ENCODE peak calls at places on chromosome 2, in eight cellular contexts. Z is thyroid gland, J is uterus, E is HCT116, K is right lobe of liver, H is endothelial cell of umbilical vein, W is transverse colon, D is breast epithelium. T is an unnamed sample.

GRCh38 chr2:6967301-6967700 is 50.1 kb downstream of the RNF144A start:
- DNase-seq in Z (no peak), J (no peak), E (no peak), K (peak), H (no peak), W (no peak), D (no peak), T (no peak)

GRCh38 chr2:32061973-32062861 is 1.1 kb upstream of the SPAST start:
- DNase-seq in Z (peak), J (peak), E (no peak), K (peak), H (peak), W (peak), D (no peak), T (peak)

GRCh38 chr2:224970311-224970710 is 72.0 kb downstream of the DOCK10 start:
- DNase-seq in Z (no peak), J (no peak), E (no peak), K (no peak), H (no peak), W (no peak), D (no peak), T (no peak)

GRCh38 chr2:191421950-191422349 is 176.7 kb downstream of the MYO1B start:
- DNase-seq in Z (no peak), J (no peak), E (no peak), K (no peak), H (no peak), W (no peak), D (no peak), T (no peak)

GRCh38 chr2:1556776-1557466 is 143.7 kb downstream of the TPO start:
- DNase-seq in Z (peak), J (no peak), E (no peak), K (no peak), H (peak), W (no peak), D (no peak), T (no peak)

GRCh38 chr2:20229322-20230201 is 4.6 kb upstream of the SDC1 start:
- DNase-seq in Z (no peak), J (peak), E (no peak), K (no peak), H (no peak), W (no peak), D (peak), T (no peak)

GRCh38 chr2:23745726-23746105 is 181.2 kb downstream of the ATAD2B start:
- DNase-seq in Z (peak), J (peak), E (no peak), K (peak), H (peak), W (no peak), D (no peak), T (no peak)

GRCh38 chr2:171675810-171676345 is 11.4 kb upstream of the DYNC1I2 start:
- DNase-seq in Z (no peak), J (no peak), E (no peak), K (no peak), H (no peak), W (no peak), D (no peak), T (no peak)

GRCh38 chr2:241798081-241798630 is 10.8 kb upstream of the NEU4 start:
- DNase-seq in Z (peak), J (peak), E (no peak), K (no peak), H (no peak), W (peak), D (no peak), T (no peak)

GRCh38 chr2:20524412-20525040 is 77.7 kb downstream of the RHOB start:
- DNase-seq in Z (peak), J (peak), E (no peak), K (no peak), H (no peak), W (peak), D (no peak), T (peak)

GRCh38 chr2:125696573-125696972 is 959.4 kb upstream of the GYPC start:
- DNase-seq in Z (no peak), J (no peak), E (no peak), K (no peak), H (no peak), W (peak), D (peak), T (no peak)

GRCh38 chr2:168034586-168034985 is 212.8 kb downstream of the STK39 start:
- DNase-seq in Z (no peak), J (no peak), E (no peak), K (no peak), H (no peak), W (no peak), D (no peak), T (no peak)

GRCh38 chr2:54858021-54858681 is 134.7 kb downstream of the EML6 start:
- DNase-seq in Z (no peak), J (no peak), E (no peak), K (no peak), H (no peak), W (no peak), D (no peak), T (no peak)

GRCh38 chr2:221517362-221518121 is 54.6 kb downstream of the EPHA4 start:
- DNase-seq in Z (peak), J (no peak), E (peak), K (no peak), H (peak), W (peak), D (no peak), T (peak)

GRCh38 chr2:54274781-54275242 is 18.8 kb upstream of the TSPYL6 start:
- DNase-seq in Z (no peak), J (no peak), E (no peak), K (no peak), H (no peak), W (no peak), D (no peak), T (no peak)

GRCh38 chr2:24024018-24024417 is 14.1 kb downstream of the MFSD2B start:
- DNase-seq in Z (no peak), J (no peak), E (no peak), K (no peak), H (no peak), W (no peak), D (no peak), T (no peak)

GRCh38 chr2:30655660-30656059 is 151.6 kb downstream of the CAPN13 start:
- DNase-seq in Z (no peak), J (no peak), E (no peak), K (no peak), H (no peak), W (no peak), D (no peak), T (no peak)

GRCh38 chr2:20242727-20243377 is 17.9 kb upstream of the SDC1 start:
- DNase-seq in Z (peak), J (no peak), E (no peak), K (no peak), H (no peak), W (no peak), D (no peak), T (no peak)

GRCh38 chr2:126222316-126222715 is 433.6 kb upstream of the GYPC start:
- DNase-seq in Z (no peak), J (no peak), E (no peak), K (no peak), H (no peak), W (no peak), D (no peak), T (no peak)

GRCh38 chr2:203679401-203679800 is 27.0 kb upstream of the CD28 start:
- DNase-seq in Z (no peak), J (no peak), E (no peak), K (no peak), H (no peak), W (no peak), D (no peak), T (no peak)

GRCh38 chr2:188193230-188193629 is 98.4 kb upstream of the GULP1 start:
- DNase-seq in Z (no peak), J (no peak), E (no peak), K (no peak), H (no peak), W (no peak), D (no peak), T (no peak)

GRCh38 chr2:217797661-217798069 is 205.1 kb downstream of the TNS1 start:
- DNase-seq in Z (peak), J (peak), E (no peak), K (peak), H (no peak), W (no peak), D (no peak), T (peak)

GRCh38 chr2:86368181-86368824 is 30.9 kb upstream of the REEP1 start:
- DNase-seq in Z (peak), J (peak), E (peak), K (no peak), H (peak), W (peak), D (no peak), T (peak)

DNA sequence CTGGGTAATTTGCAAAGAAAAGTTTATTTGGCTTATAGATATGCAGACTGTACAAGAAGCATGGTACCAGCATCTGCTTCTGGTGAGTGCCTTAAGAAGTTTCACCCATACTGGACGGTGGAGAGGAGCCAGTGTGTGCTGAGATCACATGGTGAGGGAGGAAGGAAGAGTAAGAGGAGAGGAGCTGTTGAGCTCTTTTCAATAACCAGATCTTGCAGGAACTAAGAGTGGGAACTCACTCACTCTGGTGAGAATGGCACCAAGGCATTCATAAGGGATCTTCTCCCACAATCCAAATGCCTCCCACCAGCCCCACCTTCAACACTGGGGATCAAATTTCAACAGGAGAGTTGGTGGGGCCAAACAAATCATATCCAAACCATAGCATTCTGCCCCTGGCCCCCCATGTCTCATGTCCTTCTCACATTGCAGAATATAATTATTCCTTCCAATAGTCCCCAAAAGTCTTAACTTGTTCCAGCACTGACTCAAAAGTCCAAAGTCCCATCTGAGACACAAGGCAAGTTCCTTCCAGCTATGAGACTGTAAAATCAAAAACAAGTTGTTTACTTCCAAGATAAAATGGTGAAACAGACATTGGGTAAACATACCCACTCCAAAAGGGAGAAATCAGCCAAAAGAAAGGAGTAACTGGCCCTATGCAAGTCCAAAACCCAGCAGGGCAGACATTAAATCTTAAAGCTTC is 11.7 kb upstream of the TMEM37 start:
- DNase-seq in Z (no peak), J (no peak), E (no peak), K (no peak), H (no peak), W (no peak), D (no peak), T (no peak)
- TF ChIP-seq POLR2A in Z (no peak), J (no peak), E (no peak), K (no peak), H (no peak), W (no peak), D (no peak), T (no peak)

GRCh38 chr2:237858294-237859081 is 935 bp upstream of the RAMP1 start:
- DNase-seq in Z (peak), J (peak), E (no peak), K (peak), H (peak), W (peak), D (no peak), T (peak)
- H3K27ac ChIP-seq in Z (no peak), J (peak), E (peak), K (no peak), H (no peak), W (peak), D (no peak), T (peak)

DNA sequence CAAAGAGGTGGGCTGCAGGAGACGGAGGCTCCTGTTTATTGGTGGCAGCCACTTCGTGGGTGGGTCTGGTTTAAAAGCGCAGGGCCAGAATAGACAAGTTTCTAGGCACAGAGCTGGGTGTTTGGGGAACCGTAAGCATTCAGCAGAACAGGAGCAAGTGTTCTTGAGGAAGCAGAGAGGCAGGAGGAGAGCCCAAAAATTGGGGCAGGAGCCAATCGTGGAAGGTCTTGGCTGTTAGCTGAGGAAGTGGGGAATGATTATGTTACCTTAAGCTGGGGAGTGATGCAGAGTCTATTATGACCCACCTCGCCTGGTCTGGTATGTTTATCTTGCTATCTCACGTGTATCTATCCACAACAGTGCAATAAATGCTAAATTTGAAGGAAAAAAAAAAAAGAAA is 64.3 kb upstream of the ATL2 start:
- DNase-seq in Z (peak), J (no peak), E (no peak), K (no peak), H (no peak), W (no peak), D (no peak), T (no peak)
- H3K4me3 ChIP-seq in Z (no peak), J (no peak), E (no peak), K (no peak), H (no peak), W (no peak), D (no peak), T (no peak)

GRCh38 chr2:214184461-214184860 is 226.4 kb upstream of the VWC2L start:
- DNase-seq in Z (no peak), J (no peak), E (no peak), K (no peak), H (no peak), W (no peak), D (no peak), T (no peak)

GRCh38 chr2:214185546-214185945 is 225.3 kb upstream of the VWC2L start:
- DNase-seq in Z (no peak), J (no peak), E (no peak), K (no peak), H (no peak), W (no peak), D (no peak), T (no peak)

GRCh38 chr2:214180686-214181085 is 230.2 kb upstream of the VWC2L start:
- DNase-seq in Z (no peak), J (no peak), E (no peak), K (no peak), H (no peak), W (no peak), D (no peak), T (no peak)
- TF ChIP-seq POLR2A in Z (no peak), J (no peak), E (no peak), K (no peak), H (no peak), W (no peak), D (no peak), T (no peak)

DNA sequence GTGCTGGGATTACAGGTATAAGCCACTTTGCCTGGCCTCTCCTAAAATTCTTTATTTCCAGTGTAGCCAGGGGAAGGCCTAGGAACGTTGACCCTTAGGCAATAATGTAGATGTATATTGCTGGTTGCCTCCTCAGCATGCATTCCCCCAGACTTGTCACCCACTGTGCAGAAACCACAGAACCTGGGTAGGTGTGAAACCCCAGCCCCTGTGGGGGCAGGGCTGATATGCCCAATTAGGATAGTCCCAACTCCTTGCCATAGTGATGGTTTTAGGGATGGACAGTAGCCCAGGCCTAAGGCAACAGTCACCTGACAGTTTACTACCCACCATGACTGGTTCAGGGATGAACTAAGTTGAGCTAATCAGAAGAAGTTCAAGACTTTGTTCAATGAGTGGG is 57.7 kb downstream of the TMEM247 start:
- DNase-seq in Z (no peak), J (no peak), E (no peak), K (no peak), H (no peak), W (no peak), D (no peak), T (no peak)
- H3K27ac ChIP-seq in Z (no peak), J (peak), E (no peak), K (no peak), H (no peak), W (no peak), D (no peak), T (no peak)

DNA sequence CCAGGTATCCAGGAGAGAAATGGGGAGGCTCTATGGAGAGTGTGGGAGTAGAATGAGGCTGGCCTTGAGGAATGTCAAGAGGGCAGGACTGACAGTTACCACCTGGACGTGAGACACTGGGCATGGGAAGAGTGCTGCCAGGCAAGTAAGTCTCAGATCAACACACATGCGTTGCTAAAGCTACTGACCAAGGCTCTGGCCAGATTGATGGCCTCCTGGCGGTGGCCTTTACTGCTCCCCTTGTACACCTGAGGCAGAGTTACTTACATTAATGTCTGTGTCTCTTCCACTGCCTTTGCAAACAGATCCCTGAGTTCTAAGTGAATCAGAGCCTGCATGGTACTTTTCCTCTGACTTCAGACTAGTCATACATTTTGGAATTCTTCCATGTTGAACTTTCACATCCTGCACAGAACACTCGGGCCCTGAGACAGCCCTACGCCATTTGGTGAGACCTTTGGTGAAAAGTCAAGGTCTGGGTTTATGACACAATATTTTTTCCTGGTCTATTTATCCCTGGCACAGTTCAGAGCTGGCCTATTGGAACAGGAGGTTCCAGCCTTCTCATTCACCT is 398.8 kb upstream of the TRIB2 start:
- DNase-seq in Z (no peak), J (peak), E (no peak), K (no peak), H (peak), W (peak), D (no peak), T (no peak)
- H3K4me3 ChIP-seq in Z (no peak), J (no peak), E (no peak), K (no peak), H (no peak), W (no peak), D (no peak), T (no peak)

T was measured in heart left ventricle.